ENCODE peak calls at places on chromosomes 6 and 20, in six cellular contexts. A is A549, X is ovary, Z is GM12891, M is heart left ventricle, G is uterus. V is an unnamed sample.

GRCh38 chr6:121492536-121492935 is 57.1 kb downstream of the GJA1 start:
- DNase-seq in M (no peak), X (no peak), A (no peak), Z (no peak), G (no peak), V (no peak)

GRCh38 chr20:53578492-53579222 is 15.0 kb downstream of the ZNF217 start:
- DNase-seq in A (peak), M (peak), G (peak), Z (no peak), X (peak), V (peak)

GRCh38 chr6:143000771-143001170 is 55.8 kb upstream of the HIVEP2 start:
- DNase-seq in A (no peak), Z (no peak), X (no peak), M (no peak), G (no peak), V (no peak)

GRCh38 chr20:25544316-25544715 is 41.0 kb downstream of the NINL start:
- DNase-seq in X (no peak), A (no peak), Z (no peak), G (no peak), M (no peak), V (no peak)

GRCh38 chr6:90393232-90393884 is 96.7 kb upstream of the BACH2 start:
- DNase-seq in A (peak), Z (no peak), G (peak), M (peak), X (peak), V (peak)

GRCh38 chr6:132456700-132457143 is 55.4 kb upstream of the MOXD1 start:
- DNase-seq in A (no peak), M (peak), Z (peak), X (no peak), G (no peak), V (no peak)

GRCh38 chr20:14235355-14235754 is 102.1 kb downstream of the FLRT3 start:
- DNase-seq in Z (no peak), G (no peak), A (peak), X (no peak), M (no peak), V (no peak)

GRCh38 chr20:41734506-41734945 is 116.3 kb upstream of the CHD6 start:
- DNase-seq in M (peak), Z (peak), X (no peak), G (no peak), A (peak), V (peak)

GRCh38 chr6:36326351-36326995 is 10.2 kb downstream of the BNIP5 start:
- DNase-seq in X (no peak), G (no peak), A (no peak), M (peak), Z (no peak), V (no peak)

GRCh38 chr20:11235058-11235457 is 561.3 kb upstream of the JAG1 start:
- DNase-seq in A (no peak), M (no peak), G (no peak), Z (no peak), X (no peak), V (no peak)

GRCh38 chr20:57372581-57373350 is 18.4 kb upstream of the RBM38 start:
- DNase-seq in A (no peak), M (no peak), G (no peak), Z (no peak), X (no peak), V (no peak)

GRCh38 chr20:37442986-37443385 is 78.1 kb upstream of the NNAT start:
- DNase-seq in M (no peak), A (no peak), Z (no peak), G (no peak), X (no peak), V (no peak)

GRCh38 chr20:47949230-47949629 is 163.9 kb upstream of the SULF2 start:
- DNase-seq in M (no peak), X (no peak), G (no peak), Z (no peak), A (no peak), V (no peak)

GRCh38 chr6:157908369-157909281 is 73.0 kb upstream of the SYNJ2 start:
- DNase-seq in M (no peak), G (no peak), X (no peak), Z (no peak), A (no peak), V (no peak)

GRCh38 chr6:44127186-44128019 is at the start of the genes MRPL14 and TMEM63B:
- DNase-seq in A (peak), Z (peak), M (peak), X (peak), G (peak), V (peak)
- TF ChIP-seq POLR2A in A (peak), Z (peak), M (no peak), X (peak), G (peak), V (peak)

GRCh38 chr6:92545861-92546260 is 873.5 kb downstream of the EPHA7 start:
- DNase-seq in X (no peak), Z (no peak), A (no peak), G (no peak), M (no peak), V (no peak)
- TF ChIP-seq POLR2A in X (no peak), Z (no peak), A (no peak), G (no peak), M (no peak), V (no peak)

DNA sequence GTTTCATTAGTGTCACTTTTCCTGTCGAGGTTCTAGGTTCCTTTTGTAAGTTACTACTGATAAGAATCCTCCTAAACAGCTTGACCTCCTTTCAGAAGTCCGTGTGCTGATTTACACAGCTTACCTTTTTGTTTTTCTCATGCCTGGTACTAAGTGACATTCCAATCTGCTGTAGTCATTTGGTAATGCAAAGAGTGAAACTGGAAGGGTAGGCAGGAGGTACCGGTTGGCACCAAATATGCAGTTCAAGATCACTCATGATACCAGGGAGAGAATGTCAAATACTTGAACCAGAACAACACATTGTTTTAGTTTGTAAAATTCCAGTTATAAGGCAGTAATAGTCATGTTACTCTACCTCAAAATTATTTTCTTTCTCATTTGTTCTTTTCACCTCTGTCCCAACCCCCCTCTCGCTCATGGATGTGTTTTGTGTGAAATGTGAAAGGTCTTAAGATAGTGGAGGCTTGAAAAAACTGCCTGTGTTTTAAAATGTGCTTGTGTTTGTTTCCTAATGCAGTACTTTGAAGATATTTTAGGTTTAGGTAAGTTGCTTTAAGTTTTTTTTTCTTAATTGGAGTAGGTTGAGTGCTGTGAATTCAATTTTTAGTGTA is 23.2 kb downstream of the AFDN start:
- DNase-seq in M (no peak), X (no peak), Z (no peak), G (no peak), A (peak), V (peak)
- TF ChIP-seq POLR2A in M (no peak), X (no peak), Z (no peak), G (no peak), A (no peak), V (no peak)

DNA sequence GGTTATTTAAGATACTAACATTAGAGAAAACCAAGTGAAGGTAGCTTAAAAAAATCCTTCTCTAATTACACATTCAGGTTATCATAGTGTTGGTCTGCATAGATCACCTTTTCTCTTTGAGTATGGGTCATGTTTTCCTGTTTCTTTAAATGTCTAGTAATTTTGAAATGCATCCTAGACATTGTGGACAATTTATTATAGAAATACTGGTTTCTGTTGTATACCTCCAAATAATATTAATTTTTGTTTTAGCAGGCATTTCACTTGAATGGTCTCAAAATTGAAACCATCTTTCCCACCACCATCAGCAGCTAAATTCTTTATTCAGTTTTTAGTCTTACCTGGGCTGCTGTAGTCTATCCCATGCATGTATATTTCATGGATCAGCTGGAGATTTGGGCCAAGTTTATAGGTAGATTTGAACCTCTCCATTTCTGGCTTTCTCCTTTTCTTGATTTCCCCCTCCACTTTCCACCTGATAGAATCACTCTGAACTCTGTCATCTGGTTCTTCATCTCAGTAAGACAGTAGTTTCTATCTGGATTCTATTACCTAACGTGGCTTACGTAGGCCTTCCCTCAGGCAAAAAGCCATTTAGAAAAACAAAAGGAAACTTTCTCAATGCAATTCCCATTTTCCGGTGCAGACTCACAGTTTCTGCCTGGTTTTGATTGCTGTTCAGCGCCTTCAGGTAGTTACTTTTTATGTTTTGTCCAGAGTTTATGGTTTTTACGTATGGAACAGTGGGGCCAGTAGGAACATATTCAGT is 52.3 kb downstream of the ZFAND3 start:
- DNase-seq in X (no peak), Z (no peak), A (no peak), G (no peak), M (no peak), V (no peak)
- TF ChIP-seq POLR2A in X (no peak), Z (no peak), A (no peak), G (no peak), M (no peak), V (no peak)

GRCh38 chr20:46688151-46689081 is 828 bp downstream of the TP53RK start:
- DNase-seq in G (no peak), M (no peak), A (peak), X (no peak), Z (no peak), V (no peak)

GRCh38 chr20:46694484-46694883 is 5.2 kb upstream of the TP53RK start:
- DNase-seq in Z (no peak), G (no peak), X (no peak), A (peak), M (no peak), V (no peak)

GRCh38 chr20:46689082-46689753 is at the start of gene TP53RK:
- DNase-seq in A (peak), M (peak), G (peak), Z (peak), X (peak), V (peak)

GRCh38 chr20:46690219-46691111 is 1.2 kb upstream of the TP53RK start:
- DNase-seq in M (no peak), X (no peak), G (no peak), Z (no peak), A (no peak), V (no peak)

GRCh38 chr20:46689754-46690085 is 476 bp upstream of the TP53RK start:
- DNase-seq in A (no peak), X (no peak), G (no peak), M (no peak), Z (no peak), V (no peak)
- TF ChIP-seq POLR2A in A (peak), X (no peak), G (no peak), M (no peak), Z (peak), V (no peak)

GRCh38 chr6:40441132-40441531 is 146.0 kb downstream of the LRFN2 start:
- DNase-seq in A (no peak), G (no peak), M (no peak), X (no peak), Z (no peak), V (no peak)
- TF ChIP-seq POLR2A in A (no peak), G (no peak), M (no peak), X (no peak), Z (no peak), V (no peak)

GRCh38 chr6:33711140-33712129 is at the start of gene UQCC2:
- DNase-seq in M (peak), X (peak), A (peak), Z (peak), G (peak), V (peak)
- TF ChIP-seq POLR2A in M (no peak), X (peak), A (peak), Z (peak), G (peak), V (peak)

V was measured in HCT116.